ENCODE peak calls at places on chromosomes 12 and 14, in four cellular contexts. G is HepG2, W is Peyer's patch, K is A549. P is an unnamed sample.

GRCh38 chr14:76998777-76999366 is 29.6 kb downstream of the IRF2BPL start:
- DNase-seq in G (peak), W (no peak), K (no peak), P (no peak)

GRCh38 chr14:26255213-26255612 is 342.6 kb downstream of the NOVA1 start:
- DNase-seq in G (no peak), W (no peak), K (no peak), P (no peak)

GRCh38 chr12:14260011-14260993 is 105.2 kb upstream of the ATF7IP start:
- DNase-seq in G (peak), W (peak), K (no peak), P (peak)

GRCh38 chr12:81800298-81801148 is 41.4 kb upstream of the PPFIA2 start:
- DNase-seq in G (no peak), W (no peak), K (no peak), P (peak)

GRCh38 chr12:84508943-84509342 is 403.7 kb downstream of the SLC6A15 start:
- DNase-seq in G (no peak), W (no peak), K (no peak), P (no peak)

GRCh38 chr12:23253191-23253590 is 628.2 kb downstream of the ETNK1 start:
- DNase-seq in G (no peak), W (no peak), K (no peak), P (no peak)

GRCh38 chr12:103523771-103524170 is 28.0 kb upstream of the C12orf42 start:
- DNase-seq in G (no peak), W (no peak), K (no peak), P (no peak)

GRCh38 chr14:101505216-101505970 is 55.9 kb upstream of the DIO3 start:
- DNase-seq in G (no peak), W (peak), K (no peak), P (no peak)

GRCh38 chr14:65472189-65472588 is 59.7 kb downstream of the FUT8 start:
- DNase-seq in G (no peak), W (no peak), K (no peak), P (no peak)

GRCh38 chr14:95068091-95068490 is 89.2 kb downstream of the DICER1 start:
- DNase-seq in G (no peak), W (no peak), K (no peak), P (no peak)

GRCh38 chr12:30687265-30687986 is 8.2 kb downstream of the IPO8 start:
- DNase-seq in G (peak), W (no peak), K (no peak), P (no peak)

GRCh38 chr12:64611430-64612286 is 1.4 kb downstream of the RASSF3 start:
- DNase-seq in G (no peak), W (peak), K (no peak), P (peak)

GRCh38 chr14:57714487-57714899 is 151.4 kb downstream of the SLC35F4 start:
- DNase-seq in G (no peak), W (no peak), K (no peak), P (no peak)

GRCh38 chr14:64968167-64968566 is 4.0 kb downstream of the RAB15 start:
- DNase-seq in G (no peak), W (no peak), K (no peak), P (no peak)

GRCh38 chr14:73612339-73613045 is at the start of gene ACOT6:
- DNase-seq in G (peak), W (peak), K (peak), P (peak)

GRCh38 chr12:6460751-6461371 is 9.0 kb downstream of the TAPBPL start:
- DNase-seq in G (no peak), W (no peak), K (no peak), P (no peak)

GRCh38 chr14:69378274-69378673 is 19.8 kb downstream of the ERH start:
- DNase-seq in G (no peak), W (no peak), K (no peak), P (no peak)

GRCh38 chr14:35399083-35399807 is 5.3 kb downstream of the NFKBIA start:
- DNase-seq in G (no peak), W (no peak), K (no peak), P (no peak)
- TF ChIP-seq POLR2A in G (no peak), W (no peak), K (no peak), P (no peak)

DNA sequence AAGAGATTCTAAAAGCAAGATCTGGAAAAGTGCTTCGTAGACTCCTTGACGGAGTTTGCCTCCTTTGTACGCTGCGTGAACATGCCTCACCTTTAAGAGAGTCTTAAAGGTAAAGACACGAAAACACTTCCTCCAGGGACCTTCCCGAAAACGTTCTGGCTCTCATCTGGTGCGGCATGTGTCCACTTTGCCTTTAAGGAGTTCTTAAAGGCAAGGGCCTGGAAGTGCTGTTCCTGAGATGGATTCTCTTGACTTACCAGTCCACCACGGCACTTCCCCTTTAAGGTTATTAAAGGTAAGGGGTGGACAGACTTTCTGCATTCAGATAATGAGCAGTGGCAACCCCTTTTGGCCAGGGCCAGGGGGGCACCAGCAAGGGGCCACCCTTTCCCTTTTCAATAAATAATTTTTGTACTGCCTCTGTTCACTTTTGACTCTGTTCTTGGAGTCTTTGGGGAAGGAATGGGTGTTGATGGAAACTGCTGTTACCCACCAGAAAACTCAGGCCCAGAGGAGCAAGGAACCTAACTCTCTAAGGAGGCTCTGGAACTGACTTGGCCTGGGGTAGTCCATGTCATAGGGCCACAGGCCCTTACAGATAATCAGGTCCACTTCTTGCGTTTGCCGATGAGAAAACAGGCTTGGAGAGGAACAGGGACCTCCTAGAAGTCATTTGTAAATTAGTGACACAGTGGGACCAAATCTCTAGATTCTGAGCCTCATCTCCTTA is 4.4 kb downstream of the REM2 start:
- DNase-seq in G (no peak), W (peak), K (peak), P (peak)
- TF ChIP-seq POLR2A in G (no peak), W (no peak), K (no peak), P (no peak)

GRCh38 chr12:52069410-52070242 is at the start of gene ATG101:
- DNase-seq in G (peak), W (peak), K (peak), P (peak)
- TF ChIP-seq POLR2A in G (peak), W (peak), K (peak), P (no peak)

DNA sequence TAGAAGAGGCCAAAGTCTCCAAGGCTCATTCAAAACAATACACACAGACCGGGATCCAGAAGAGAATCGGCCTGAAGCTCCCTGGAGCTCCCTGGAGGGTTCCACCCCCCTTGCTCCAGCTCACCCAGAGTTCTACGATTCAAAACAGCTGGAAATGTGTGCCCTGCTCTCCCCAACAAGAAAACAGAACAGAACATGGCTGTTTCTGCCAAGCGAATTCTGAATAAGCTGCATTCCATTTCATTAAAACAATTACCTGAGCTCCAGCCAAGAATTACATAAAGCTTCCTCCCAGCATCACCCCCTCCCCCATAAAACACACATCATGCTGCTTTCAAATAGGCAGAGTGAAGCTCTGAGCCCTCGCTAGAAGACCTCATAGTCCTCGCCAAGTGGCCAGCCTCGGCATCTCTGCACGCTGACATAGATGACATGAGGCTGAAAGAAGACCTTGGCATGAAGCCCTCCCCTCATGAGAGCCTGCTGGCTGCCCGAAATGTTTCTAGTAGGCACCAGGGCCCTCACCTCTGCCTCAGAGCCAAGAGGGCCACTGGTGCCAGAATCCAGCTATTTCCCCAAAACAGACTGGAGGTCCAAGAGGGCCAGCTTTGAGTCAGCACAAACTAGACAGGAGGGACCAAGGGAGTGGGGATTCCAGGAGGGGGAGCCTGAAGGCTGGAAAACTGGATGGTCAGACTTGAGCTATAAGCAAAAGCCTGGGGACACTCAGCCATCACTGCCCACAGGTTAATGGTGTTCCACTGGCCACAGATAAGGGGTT is 8.3 kb downstream of the PXN start:
- DNase-seq in G (no peak), W (no peak), K (no peak), P (no peak)
- TF ChIP-seq POLR2A in G (no peak), W (no peak), K (no peak), P (no peak)

DNA sequence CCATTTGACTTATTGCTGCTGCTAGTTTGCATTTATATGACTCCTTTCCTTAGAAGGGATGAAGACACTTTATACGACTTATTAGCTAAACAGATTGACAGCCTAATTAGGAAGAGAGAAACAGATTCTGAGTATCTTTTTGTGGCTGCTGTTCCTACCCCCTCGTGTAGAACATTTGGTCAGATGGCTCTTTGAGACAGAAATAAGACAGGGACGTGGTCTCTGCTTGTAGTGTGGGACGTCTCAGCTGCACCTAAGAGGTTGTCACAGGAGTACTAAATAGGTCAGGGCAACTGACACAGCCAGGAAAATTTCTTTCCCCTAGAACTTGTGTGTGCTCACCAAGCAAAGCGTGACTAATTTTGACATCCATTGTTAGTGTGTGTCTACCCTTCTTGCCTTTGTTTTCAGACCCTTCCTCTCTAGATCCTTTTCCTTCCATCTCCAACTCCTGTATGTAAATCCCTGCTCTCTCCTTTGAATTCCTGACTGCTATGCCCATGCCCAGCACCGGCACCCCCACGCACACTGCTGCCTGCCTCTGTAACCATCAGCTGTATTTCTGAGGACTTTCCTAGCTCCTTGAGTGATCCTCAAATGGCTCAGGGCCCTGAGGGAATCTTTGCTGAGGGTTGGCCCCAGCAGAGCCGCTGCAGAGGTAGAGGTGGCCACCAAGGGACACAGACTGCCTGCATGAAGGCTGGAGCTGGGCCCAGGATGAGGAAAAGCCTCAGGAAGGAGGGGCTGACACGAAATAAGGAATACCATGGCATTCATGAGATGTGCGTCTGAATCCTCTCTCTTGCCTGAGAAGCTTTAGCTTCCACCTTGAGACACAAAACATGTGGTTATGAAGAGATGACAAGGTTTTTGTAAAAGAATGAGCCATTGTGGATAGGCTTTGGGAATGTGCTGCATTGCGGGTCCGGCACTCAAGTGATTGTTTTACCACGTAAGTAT is 83.0 kb downstream of the DAD1 start:
- DNase-seq in G (no peak), W (no peak), K (no peak), P (no peak)
- TF ChIP-seq POLR2A in G (no peak), W (no peak), K (no peak), P (no peak)